ENCODE peak calls at places on chromosomes 5 and 9, in six cellular contexts. T is mesenchymal stem cell, R is astrocyte, S is mesendoderm, K is WERI-Rb-1, F is AG04450. U is an unnamed sample.

GRCh38 chr9:69065660-69066059 is 30.1 kb downstream of the FXN start:
- DNase-seq in K (no peak), T (no peak), F (no peak), R (no peak), S (no peak), U (no peak)

GRCh38 chr9:81499571-81499970 is 189.8 kb downstream of the TLE1 start:
- DNase-seq in K (no peak), T (no peak), F (no peak), R (no peak), S (no peak), U (no peak)

GRCh38 chr9:130498298-130498917 is 53.6 kb downstream of the ASS1 start:
- DNase-seq in S (peak), F (no peak), R (no peak), T (no peak), K (peak), U (no peak)

GRCh38 chr9:136881691-136882108 is 4.6 kb upstream of the TRAF2 start:
- DNase-seq in R (no peak), S (peak), F (no peak), T (peak), K (no peak), U (no peak)

GRCh38 chr9:74281674-74282073 is 215.5 kb upstream of the RORB start:
- DNase-seq in K (peak), R (no peak), T (no peak), S (peak), F (no peak), U (no peak)

GRCh38 chr9:88400021-88400420 is 11.8 kb downstream of the SPIN1 start:
- DNase-seq in T (peak), R (peak), F (peak), S (peak), K (peak), U (no peak)

GRCh38 chr5:53476019-53476418 is 4.4 kb upstream of the FST start:
- DNase-seq in K (no peak), R (no peak), T (no peak), F (no peak), S (no peak), U (no peak)

GRCh38 chr5:128174951-128175350 is 91.4 kb downstream of the SLC12A2 start:
- DNase-seq in S (no peak), R (peak), F (no peak), K (no peak), T (no peak), U (no peak)

GRCh38 chr9:71353723-71354122 is 232.3 kb upstream of the TRPM3 start:
- DNase-seq in K (no peak), T (no peak), F (no peak), S (no peak), R (peak), U (no peak)

GRCh38 chr5:68292316-68292715 is 76.8 kb downstream of the PIK3R1 start:
- DNase-seq in S (no peak), T (no peak), K (no peak), F (no peak), R (peak), U (no peak)

GRCh38 chr5:36689225-36689624 is 82.8 kb downstream of the SLC1A3 start:
- DNase-seq in F (no peak), K (no peak), R (peak), S (no peak), T (no peak), U (no peak)

GRCh38 chr9:135801070-135801469 is 99.1 kb downstream of the KCNT1 start:
- DNase-seq in K (no peak), F (no peak), R (no peak), S (no peak), T (no peak), U (no peak)

GRCh38 chr5:142095651-142096330 is 12.8 kb upstream of the NDFIP1 start:
- DNase-seq in K (no peak), F (no peak), T (no peak), S (no peak), R (no peak), U (peak)

GRCh38 chr9:19049872-19050636 is 827 bp downstream of the RRAGA start:
- DNase-seq in R (peak), T (peak), K (no peak), S (peak), F (no peak), U (no peak)

GRCh38 chr9:124652203-124652992 is 118.7 kb downstream of the NR6A1 start:
- DNase-seq in K (no peak), T (peak), S (peak), F (peak), R (peak), U (no peak)

GRCh38 chr9:38149647-38150046 is 80.6 kb upstream of the SHB start:
- DNase-seq in F (no peak), R (no peak), K (no peak), S (no peak), T (no peak), U (no peak)

GRCh38 chr5:133945561-133945960 is 22.9 kb downstream of the C5orf15 start:
- DNase-seq in K (no peak), R (peak), S (no peak), T (no peak), F (no peak), U (no peak)

GRCh38 chr5:14628346-14628745 is 36.2 kb upstream of the OTULIN start:
- DNase-seq in S (peak), T (peak), F (peak), R (peak), K (no peak), U (peak)

GRCh38 chr5:14208071-14209021 is 65.2 kb downstream of the TRIO start:
- DNase-seq in R (peak), S (no peak), F (peak), K (no peak), T (peak), U (no peak)

GRCh38 chr5:3031733-3032378 is 280.4 kb upstream of the IRX2 start:
- DNase-seq in K (no peak), T (no peak), R (no peak), S (no peak), F (no peak), U (no peak)

GRCh38 chr5:91059409-91059808 is 323.7 kb downstream of the ARRDC3 start:
- DNase-seq in R (no peak), S (no peak), K (no peak), F (no peak), T (no peak), U (no peak)

GRCh38 chr5:129904102-129904666 is at the start of gene CHSY3:
- DNase-seq in R (peak), K (peak), F (peak), S (peak), T (peak), U (no peak)

GRCh38 chr5:58085800-58086199 is 374.1 kb downstream of the PLK2 start:
- DNase-seq in S (no peak), F (no peak), R (peak), T (no peak), K (no peak), U (no peak)

GRCh38 chr9:136957461-136957860 is 5.4 kb downstream of the LCN12 start:
- DNase-seq in F (no peak), S (no peak), T (no peak), R (no peak), K (no peak), U (no peak)

GRCh38 chr9:121750259-121750714 is 98.9 kb downstream of the DAB2IP start:
- DNase-seq in S (no peak), T (no peak), F (no peak), R (no peak), K (no peak), U (no peak)

GRCh38 chr9:129794549-129794948 is 8.4 kb upstream of the TOR1B start:
- DNase-seq in F (no peak), K (no peak), T (no peak), S (no peak), R (no peak), U (no peak)

GRCh38 chr5:92180406-92180805 is 797.3 kb upstream of the ARRDC3 start:
- DNase-seq in T (no peak), K (no peak), S (no peak), F (no peak), R (no peak), U (no peak)

GRCh38 chr9:117970276-117970675 is 266.1 kb downstream of the TLR4 start:
- DNase-seq in T (no peak), S (no peak), R (no peak), F (no peak), K (no peak), U (no peak)

GRCh38 chr9:126464694-126465441 is 138.2 kb downstream of the MVB12B start:
- DNase-seq in S (no peak), T (no peak), K (no peak), R (no peak), F (no peak), U (no peak)

DNA sequence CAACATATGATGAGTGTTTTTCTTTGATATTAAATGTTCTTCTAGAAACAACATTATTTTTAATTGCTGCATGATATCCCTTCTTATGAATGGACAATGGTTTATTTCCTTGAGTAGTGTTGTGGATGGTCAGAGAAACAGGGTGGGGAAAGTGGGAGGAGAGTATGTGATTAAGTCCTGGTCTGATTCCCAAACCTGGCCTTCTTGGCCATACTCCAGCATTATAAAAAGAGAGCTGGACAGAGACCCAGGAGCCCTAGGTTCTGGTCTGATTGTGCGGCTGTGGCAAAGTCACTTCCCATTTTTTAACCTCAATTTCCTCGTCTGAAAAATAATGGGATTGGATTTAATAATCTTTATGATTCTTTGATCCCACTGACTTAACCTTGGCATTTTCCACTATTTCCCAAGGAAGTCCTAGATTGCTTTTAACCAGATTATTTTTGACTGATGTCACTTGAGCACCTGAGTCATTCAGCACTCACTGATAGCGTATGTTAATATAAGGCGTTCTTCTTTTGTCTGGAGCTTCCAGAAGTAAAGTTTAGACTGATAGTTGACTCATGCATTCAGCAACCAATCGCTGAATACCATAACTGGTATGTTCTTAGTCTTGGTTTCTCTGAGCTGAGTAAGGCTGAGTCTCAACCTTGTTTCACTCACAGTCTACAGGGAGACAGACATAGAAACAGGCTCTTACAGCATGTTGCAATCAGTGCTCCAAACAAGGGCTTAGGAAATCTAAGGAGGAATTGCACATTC is 26.2 kb downstream of the OSMR start:
- DNase-seq in R (peak), F (peak), K (no peak), T (peak), S (peak), U (no peak)
- H3K27ac ChIP-seq in R (peak), F (peak), K (no peak), T (peak), S (peak), U (no peak)

DNA sequence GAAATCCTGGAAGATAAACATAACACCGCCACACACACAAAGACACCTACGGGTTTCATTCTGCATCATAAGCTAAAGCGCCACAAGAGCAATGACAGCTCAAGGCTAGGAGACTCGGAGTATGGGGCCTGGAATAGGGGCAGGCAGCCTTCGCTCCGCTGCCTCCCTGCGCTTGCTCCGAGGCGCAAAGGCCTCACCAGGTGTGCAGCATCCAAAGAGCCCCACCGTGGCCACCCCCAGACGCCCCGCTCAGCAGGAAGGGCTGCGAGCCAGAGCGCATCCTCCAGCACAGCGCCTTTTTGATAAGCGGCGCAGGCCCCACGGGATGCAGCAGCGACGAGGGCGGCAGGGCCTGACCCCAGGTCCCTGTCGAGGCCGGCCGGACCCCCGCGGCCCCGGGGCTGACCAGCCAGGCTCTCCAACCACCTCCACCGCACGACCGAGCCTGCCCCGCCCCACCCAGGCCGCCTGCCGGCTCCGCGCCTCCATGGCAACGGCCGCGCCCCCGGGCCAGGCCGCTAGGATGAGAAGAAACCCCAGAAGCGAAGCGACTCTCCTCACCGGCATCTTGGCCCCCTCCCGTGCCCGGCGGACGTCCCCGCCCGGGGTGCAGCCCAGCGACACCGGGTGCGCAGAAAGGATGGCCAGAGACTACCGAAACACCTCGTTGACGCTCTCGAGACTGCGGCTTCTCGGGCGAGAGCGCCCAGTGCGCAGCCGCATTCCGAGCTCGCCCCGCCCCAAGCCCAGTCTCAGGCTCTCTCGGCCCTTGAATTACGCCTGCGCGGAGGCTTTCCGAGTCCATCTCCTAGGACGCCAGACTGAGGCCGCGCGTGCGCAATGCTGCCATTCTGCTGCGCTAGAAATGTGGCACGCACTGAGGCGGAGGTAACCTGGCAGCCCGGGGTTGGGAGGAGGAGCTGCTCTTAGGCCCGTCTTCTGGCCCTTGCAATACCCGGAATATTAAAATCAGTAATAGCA is at the start of gene KIF3A:
- DNase-seq in F (peak), T (peak), R (peak), S (peak), K (peak), U (peak)
- H3K27ac ChIP-seq in F (peak), T (no peak), R (peak), S (no peak), K (peak), U (peak)

GRCh38 chr5:79791843-79792242 is 102.2 kb downstream of the CMYA5 start:
- DNase-seq in T (no peak), K (no peak), S (no peak), R (no peak), F (no peak), U (no peak)
- H3K27ac ChIP-seq in T (no peak), K (no peak), S (no peak), R (no peak), F (no peak), U (no peak)

DNA sequence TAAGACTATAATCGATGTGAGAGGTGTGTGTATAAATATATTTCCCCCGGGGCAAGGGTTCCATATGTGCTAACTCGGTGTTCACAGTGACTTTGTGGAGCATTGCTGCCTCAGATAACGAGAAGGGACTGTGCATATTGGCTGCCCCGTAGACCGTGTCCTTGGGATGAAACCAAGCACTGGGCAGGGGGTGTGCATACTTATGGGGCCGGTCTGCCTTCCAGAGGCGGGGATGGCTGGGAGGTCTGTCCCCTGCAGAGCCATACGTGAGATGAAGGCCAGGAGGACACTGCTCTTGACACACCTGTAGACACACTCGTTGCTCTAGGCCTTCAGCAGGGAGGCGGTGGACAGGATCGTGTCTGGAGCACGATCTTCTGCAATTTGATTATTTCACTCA is 56.0 kb upstream of the ZNF354A start:
- DNase-seq in S (no peak), K (no peak), F (no peak), T (no peak), R (no peak), U (no peak)
- H3K27ac ChIP-seq in S (no peak), K (no peak), F (no peak), T (peak), R (peak), U (no peak)

GRCh38 chr5:1878050-1878849 is 4.5 kb downstream of the IRX4 start:
- DNase-seq in F (no peak), T (no peak), R (no peak), K (no peak), S (peak), U (no peak)
- H3K27ac ChIP-seq in F (no peak), T (no peak), R (no peak), K (no peak), S (no peak), U (no peak)

DNA sequence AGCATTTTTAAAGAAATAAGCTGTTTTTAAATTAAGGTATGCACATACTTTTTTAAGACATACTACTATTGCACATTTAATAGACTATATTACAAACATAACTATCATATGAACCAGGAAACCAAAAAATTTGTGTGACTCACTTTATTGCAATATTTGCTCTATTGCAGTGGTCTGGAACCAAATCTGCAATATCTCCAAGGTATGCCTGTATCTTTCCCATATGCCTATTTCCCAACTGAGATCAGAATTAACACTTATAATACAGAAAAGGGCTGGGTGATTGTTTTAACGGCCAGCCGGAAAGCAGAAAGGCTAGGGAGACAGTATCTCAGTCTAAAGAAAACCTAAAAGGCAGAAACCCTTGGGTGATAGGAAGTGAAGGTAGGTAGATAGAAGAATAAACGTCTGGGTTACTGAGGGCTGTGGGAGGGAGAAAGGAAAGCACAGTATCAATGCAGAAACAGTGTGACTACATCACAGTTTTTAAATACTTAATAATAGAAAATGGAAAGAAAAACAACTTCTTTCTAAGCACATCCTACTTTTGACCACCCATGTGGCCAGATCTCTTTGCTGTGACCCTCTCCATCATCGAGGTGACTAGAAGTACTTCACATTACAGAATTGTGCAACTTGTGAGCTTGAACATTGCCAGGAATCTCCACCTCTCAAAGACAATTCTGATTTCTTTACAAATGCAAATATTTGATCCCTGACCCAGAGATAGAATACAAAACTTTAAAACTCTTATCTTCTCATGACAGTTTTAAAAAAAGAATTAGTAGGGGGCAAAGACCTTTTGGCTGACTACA is 126.4 kb downstream of the LPAR1 start:
- DNase-seq in F (no peak), S (no peak), K (no peak), T (peak), R (peak), U (no peak)
- H3K27ac ChIP-seq in F (peak), S (no peak), K (no peak), T (no peak), R (no peak), U (no peak)

GRCh38 chr5:75574791-75575190 is 36.5 kb upstream of the ANKDD1B start:
- DNase-seq in R (peak), S (no peak), K (no peak), T (peak), F (no peak), U (no peak)
- H3K27ac ChIP-seq in R (no peak), S (no peak), K (no peak), T (no peak), F (no peak), U (no peak)

DNA sequence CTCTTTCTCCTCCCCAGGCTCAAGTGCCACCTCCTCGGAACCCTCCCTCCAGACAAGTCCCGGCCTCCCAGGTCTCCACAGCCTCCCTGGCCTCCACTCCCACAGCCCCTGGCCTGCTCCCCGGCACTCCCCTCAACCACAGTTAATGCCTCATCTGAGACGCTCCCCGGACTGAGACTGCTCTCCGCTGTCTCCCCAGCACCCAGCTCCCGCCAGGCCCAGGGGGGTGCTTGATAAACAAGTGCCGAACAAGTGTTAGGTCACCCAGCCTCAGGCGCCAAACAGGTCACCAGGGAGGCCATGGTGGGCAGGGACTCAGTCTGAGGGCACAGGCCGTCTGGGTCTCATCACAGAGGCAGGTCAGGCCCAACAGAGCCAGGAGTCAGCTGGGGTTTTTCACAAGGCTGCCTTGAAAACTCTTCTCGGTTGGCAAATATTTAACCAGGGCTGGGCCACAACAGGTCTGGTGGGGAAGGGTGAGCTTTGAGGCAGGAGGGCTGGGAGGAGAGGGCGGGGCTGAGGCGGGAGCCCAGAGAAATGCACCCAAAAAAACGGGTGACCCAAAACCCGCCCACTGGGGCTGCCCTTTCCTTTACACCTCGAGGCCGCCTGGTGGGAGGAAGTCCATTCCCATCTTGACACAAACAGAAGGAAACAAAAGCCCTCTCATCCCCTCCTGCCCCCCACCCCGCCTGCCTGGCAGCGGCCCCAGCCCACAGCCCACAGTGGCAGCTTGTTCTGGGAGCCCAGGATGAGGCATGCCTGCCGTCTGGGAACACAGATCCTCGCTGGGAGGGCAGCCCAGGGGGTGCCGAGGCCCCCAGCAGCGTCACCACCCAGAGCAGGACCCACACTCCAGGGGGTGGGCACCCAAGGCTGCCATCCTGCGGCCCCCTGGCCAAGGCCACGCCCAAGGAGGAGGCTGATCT is 66.6 kb upstream of the STXBP1 start:
- DNase-seq in K (no peak), R (peak), T (no peak), F (no peak), S (no peak), U (no peak)
- H3K27ac ChIP-seq in K (no peak), R (peak), T (peak), F (peak), S (no peak), U (no peak)